ENCODE peak calls at places on chromosomes 4 and X, in six cellular contexts. P, G, Z, F, U and W are unnamed samples.
A peak's percentile ranks its signal among the peaks of the same experiment; 100 is the strongest.

GRCh38 chrX:130287071-130287770 is 18.5 kb upstream of the ZNF280C start:
- DNase-seq in P (no peak), G (no peak), Z (no peak), F (no peak), U (no peak), W (no peak)

GRCh38 chr4:169335331-169335730 is 64.6 kb upstream of the SH3RF1 start:
- DNase-seq in P (peak; percentile 58), G (peak; percentile 77), Z (peak; percentile 30), F (no peak), U (peak; percentile 38), W (peak; percentile 46)

GRCh38 chrX:21153503-21153902 is 220.7 kb upstream of the CNKSR2 start:
- DNase-seq in P (peak; percentile 42), G (peak; percentile 50), Z (no peak), F (peak; percentile 17), U (no peak), W (peak; percentile 23)

GRCh38 chr4:185868983-185869938 is 57.3 kb upstream of the SORBS2 start:
- DNase-seq in P (no peak), G (no peak), Z (no peak), F (no peak), U (no peak), W (no peak)

GRCh38 chr4:6087669-6088068 is 69.4 kb upstream of the C4orf50 start:
- DNase-seq in P (no peak), G (peak; percentile 31), Z (no peak), F (no peak), U (no peak), W (peak; percentile 2)

GRCh38 chr4:84379881-84380618 is 119.0 kb downstream of the NKX6-1 start:
- DNase-seq in P (peak; percentile 70), G (peak; percentile 61), Z (no peak), F (no peak), U (no peak), W (peak; percentile 25)

GRCh38 chrX:25503826-25504225 is 488.1 kb upstream of the ARX start:
- DNase-seq in P (no peak), G (no peak), Z (no peak), F (no peak), U (no peak), W (no peak)

GRCh38 chr4:7389101-7389701 is 45.5 kb downstream of the PSAPL1 start:
- DNase-seq in P (no peak), G (no peak), Z (no peak), F (peak; percentile 7), U (no peak), W (no peak)

GRCh38 chr4:47784222-47784621 is 53.6 kb downstream of the CORIN start:
- DNase-seq in P (no peak), G (no peak), Z (no peak), F (no peak), U (no peak), W (no peak)

GRCh38 chr4:153789741-153790651 is 1.1 kb upstream of the SFRP2 start:
- DNase-seq in P (peak; percentile 20), G (no peak), Z (no peak), F (no peak), U (no peak), W (no peak)

GRCh38 chrX:11837437-11837836 is 79.4 kb downstream of the MSL3 start:
- DNase-seq in P (no peak), G (no peak), Z (no peak), F (no peak), U (no peak), W (no peak)

GRCh38 chrX:1292581-1293310 is 24.1 kb downstream of the CSF2RA start:
- DNase-seq in P (no peak), G (no peak), Z (no peak), F (no peak), U (no peak), W (no peak)

GRCh38 chr4:157012296-157012695 is 40.7 kb upstream of the PDGFC start:
- DNase-seq in P (no peak), G (no peak), Z (no peak), F (no peak), U (no peak), W (no peak)

GRCh38 chrX:135015526-135016245 is 6.7 kb downstream of the RTL8B start:
- DNase-seq in P (no peak), G (no peak), Z (no peak), F (no peak), U (no peak), W (no peak)

GRCh38 chr4:37082912-37083311 is 161.6 kb upstream of the NWD2 start:
- DNase-seq in P (no peak), G (no peak), Z (no peak), F (no peak), U (no peak), W (no peak)

GRCh38 chr4:66108898-66109297 is 438.6 kb upstream of the EPHA5 start:
- DNase-seq in P (no peak), G (no peak), Z (no peak), F (no peak), U (no peak), W (no peak)

GRCh38 chr4:83093060-83093640 is 21.4 kb downstream of the PLAC8 start:
- DNase-seq in P (peak; percentile 7), G (no peak), Z (no peak), F (no peak), U (no peak), W (no peak)

GRCh38 chr4:140096921-140097320 is 57.1 kb downstream of the MAML3 start:
- DNase-seq in P (no peak), G (no peak), Z (no peak), F (no peak), U (no peak), W (no peak)

GRCh38 chr4:53854991-53855885 is 209.2 kb downstream of the CHIC2 start:
- DNase-seq in P (peak; percentile 36), G (peak; percentile 65), Z (peak; percentile 25), F (no peak), U (no peak), W (peak; percentile 44)

GRCh38 chrX:107420571-107420970 is 28.9 kb upstream of the FRMPD3 start:
- DNase-seq in P (no peak), G (no peak), Z (no peak), F (no peak), U (no peak), W (no peak)

GRCh38 chr4:7959066-7959465 is 19.4 kb upstream of the AFAP1 start:
- DNase-seq in P (no peak), G (no peak), Z (no peak), F (no peak), U (no peak), W (no peak)

GRCh38 chr4:7286798-7287197 is 94.5 kb downstream of the SORCS2 start:
- DNase-seq in P (no peak), G (no peak), Z (no peak), F (no peak), U (no peak), W (no peak)

GRCh38 chr4:15955670-15956069 is 7.3 kb downstream of the FGFBP2 start:
- DNase-seq in P (no peak), G (no peak), Z (peak; percentile 6), F (no peak), U (no peak), W (no peak)

GRCh38 chrX:40504801-40505605 is 75.8 kb upstream of the ATP6AP2 start:
- DNase-seq in P (peak; percentile 66), G (peak; percentile 87), Z (peak; percentile 64), F (no peak), U (peak; percentile 80), W (peak; percentile 36)

GRCh38 chrX:2463973-2464676 is 36.7 kb downstream of the DHRSX start:
- DNase-seq in P (no peak), G (no peak), Z (no peak), F (no peak), U (no peak), W (no peak)

GRCh38 chr4:3369781-3370660 is 71.7 kb upstream of the HGFAC start:
- DNase-seq in P (peak; percentile 91), G (peak; percentile 95), Z (peak; percentile 95), F (peak; percentile 51), U (peak; percentile 70), W (peak; percentile 93)

GRCh38 chr4:52376107-52376704 is 282.9 kb downstream of the USP46 start:
- DNase-seq in P (peak; percentile 51), G (peak; percentile 45), Z (peak; percentile 17), F (peak; percentile 21), U (peak; percentile 9), W (peak; percentile 26)

GRCh38 chr4:74473155-74473811 is 28.3 kb downstream of the AREG start:
- DNase-seq in P (peak; percentile 58), G (peak; percentile 90), Z (peak; percentile 80), F (no peak), U (peak; percentile 52), W (peak; percentile 52)

GRCh38 chr4:11073621-11074051 is 355.1 kb downstream of the HS3ST1 start:
- DNase-seq in P (no peak), G (no peak), Z (no peak), F (no peak), U (no peak), W (no peak)

GRCh38 chr4:80004319-80004718 is 68.7 kb downstream of the ANTXR2 start:
- DNase-seq in P (no peak), G (no peak), Z (no peak), F (no peak), U (no peak), W (no peak)

GRCh38 chrX:153744210-153745066 is 19.6 kb upstream of the PLXNB3 start:
- DNase-seq in P (no peak), G (no peak), Z (no peak), F (peak; percentile 45), U (no peak), W (no peak)

GRCh38 chr4:145055533-145056257 is 42.3 kb downstream of the ANAPC10 start:
- DNase-seq in P (no peak), G (no peak), Z (no peak), F (no peak), U (no peak), W (no peak)

GRCh38 chr4:73418677-73419076 is 14.6 kb downstream of the ALB start:
- DNase-seq in P (no peak), G (no peak), Z (no peak), F (no peak), U (no peak), W (no peak)

GRCh38 chr4:13533670-13534343 is 10.5 kb downstream of the NKX3-2 start:
- DNase-seq in P (peak; percentile 6), G (no peak), Z (no peak), F (no peak), U (no peak), W (no peak)

GRCh38 chr4:112897548-112897947 is 151.9 kb upstream of the ANK2 start:
- DNase-seq in P (no peak), G (no peak), Z (no peak), F (no peak), U (no peak), W (no peak)

GRCh38 chrX:9464435-9465371 is at the start of gene TBL1X:
- DNase-seq in P (peak; percentile 53), G (peak; percentile 63), Z (peak; percentile 8), F (peak; percentile 68), U (no peak), W (no peak)